ENCODE peak calls at places on chromosomes 1 and 21, in four cellular contexts. C is fibroblast of lung, S is adrenal gland, M is neural progenitor cell. G is an unnamed sample. For H3K36me3, the result is how much of the 10 kb centered on the place peaks cover.

GRCh38 chr1:47481936-47482335 is 44.1 kb downstream of the FOXD2 start:
- DNase-seq in C (no peak), S (no peak), M (no peak), G (no peak)

GRCh38 chr1:64878931-64879710 is 87.2 kb downstream of the JAK1 start:
- DNase-seq in C (no peak), S (no peak), M (no peak), G (no peak)

GRCh38 chr1:110192541-110192940 is 17.6 kb upstream of the KCNC4 start:
- DNase-seq in C (no peak), S (no peak), M (no peak), G (no peak)

GRCh38 chr21:33011462-33011861 is 14.3 kb upstream of the OLIG2 start:
- DNase-seq in C (peak), S (peak), M (no peak), G (no peak)

GRCh38 chr1:192545781-192546521 is 29.6 kb upstream of the RGS1 start:
- DNase-seq in C (no peak), S (no peak), M (no peak), G (no peak)

GRCh38 chr1:25973610-25974355 is 24.1 kb downstream of the PAFAH2 start:
- DNase-seq in C (no peak), S (no peak), M (no peak), G (no peak)

GRCh38 chr1:27418326-27418761 is 25.9 kb downstream of the GPR3 start:
- DNase-seq in C (peak), S (peak), M (no peak), G (no peak)

GRCh38 chr21:8990326-8991087 is 1530.9 kb upstream of the TPTE start:
- DNase-seq in C (no peak), S (no peak), M (no peak), G (no peak)

GRCh38 chr1:240230821-240231220 is 139.1 kb downstream of the FMN2 start:
- DNase-seq in C (no peak), S (no peak), M (no peak), G (no peak)

GRCh38 chr1:207032528-207033017 is at the start of gene C1orf116:
- DNase-seq in C (no peak), S (no peak), M (peak), G (peak)

GRCh38 chr1:39745016-39745670 is 6.5 kb downstream of the PPIE start:
- DNase-seq in C (no peak), S (no peak), M (no peak), G (no peak)

GRCh38 chr1:6519935-6520621 is 28.6 kb upstream of the PLEKHG5 start:
- DNase-seq in C (peak), S (peak), M (peak), G (no peak)

GRCh38 chr1:227223407-227223806 is 94.9 kb downstream of the CDC42BPA start:
- DNase-seq in C (no peak), S (no peak), M (no peak), G (no peak)

GRCh38 chr21:21714396-21714795 is 716.2 kb downstream of the NCAM2 start:
- DNase-seq in C (peak), S (no peak), M (no peak), G (no peak)

GRCh38 chr1:40645110-40645680 is 20.3 kb downstream of the RIMS3 start:
- DNase-seq in C (no peak), S (no peak), M (no peak), G (no peak)

GRCh38 chr1:22447581-22448215 is 4.0 kb upstream of the ZBTB40 start:
- DNase-seq in C (peak), S (peak), M (no peak), G (no peak)

GRCh38 chr1:247407180-247407616 is 8.8 kb upstream of the NLRP3 start:
- DNase-seq in C (no peak), S (no peak), M (no peak), G (peak)

GRCh38 chr1:14955402-14955801 is 198.1 kb upstream of the TMEM51 start:
- DNase-seq in C (no peak), S (no peak), M (no peak), G (no peak)

GRCh38 chr1:40383095-40383487 is 9.6 kb downstream of the SMAP2 start:
- DNase-seq in C (no peak), S (no peak), M (peak), G (no peak)

GRCh38 chr1:172320723-172321122 is 99.8 kb upstream of the C1orf105 start:
- DNase-seq in C (peak), S (no peak), M (no peak), G (no peak)

GRCh38 chr1:8423702-8424538 is 106.0 kb downstream of the SLC45A1 start:
- DNase-seq in C (peak), S (peak), M (peak), G (peak)

GRCh38 chr1:17060129-17060868 is 6.5 kb upstream of the SDHB start:
- DNase-seq in C (no peak), S (no peak), M (no peak), G (no peak)

GRCh38 chr1:25183126-25183980 is 48.9 kb downstream of the SYF2 start:
- DNase-seq in C (no peak), S (no peak), M (no peak), G (no peak)

GRCh38 chr1:47189844-47190562 is at the start of gene PDZK1IP1:
- DNase-seq in C (peak), S (peak), M (peak), G (peak)

GRCh38 chr21:36603221-36603620 is 95.7 kb upstream of the SIM2 start:
- DNase-seq in C (no peak), S (no peak), M (no peak), G (no peak)

GRCh38 chr21:41648591-41649031 is 118.2 kb downstream of the RIPK4 start:
- DNase-seq in C (peak), S (no peak), M (no peak), G (no peak)

GRCh38 chr1:179883739-179884138 is 1.7 kb downstream of the TOR1AIP1 start:
- DNase-seq in C (no peak), S (no peak), M (peak), G (peak)

GRCh38 chr21:31255036-31255435 is 89.0 kb downstream of the TIAM1 start:
- DNase-seq in C (no peak), S (no peak), M (no peak), G (no peak)

GRCh38 chr1:26025517-26025916 is 3.9 kb downstream of the EXTL1 start:
- DNase-seq in C (no peak), S (no peak), M (no peak), G (no peak)

GRCh38 chr1:203519053-203519770 is 25.3 kb downstream of the OPTC start:
- DNase-seq in C (no peak), S (no peak), M (no peak), G (peak)

GRCh38 chr1:66876664-66877063 is 48.0 kb downstream of the DNAI4 start:
- DNase-seq in C (no peak), S (no peak), M (no peak), G (no peak)

GRCh38 chr1:163668472-163668871 is 346.7 kb downstream of the NUF2 start:
- DNase-seq in C (peak), S (no peak), M (no peak), G (no peak)

GRCh38 chr1:163673756-163674155 is 352.0 kb downstream of the NUF2 start:
- DNase-seq in C (peak), S (peak), M (no peak), G (no peak)

GRCh38 chr1:163670980-163671757 is 349.4 kb downstream of the NUF2 start:
- DNase-seq in C (no peak), S (no peak), M (no peak), G (no peak)

GRCh38 chr1:163673076-163673475 is 351.3 kb downstream of the NUF2 start:
- DNase-seq in C (no peak), S (no peak), M (no peak), G (no peak)
- H3K27ac ChIP-seq in C (no peak), S (no peak), M (no peak), G (no peak)

GRCh38 chr21:42905195-42905594 is 12.1 kb downstream of the NDUFV3 start:
- DNase-seq in C (no peak), S (no peak), M (no peak), G (no peak)
- H3K36me3 ChIP-seq in C (under half), S (under half), M (under half), G (under half)

DNA sequence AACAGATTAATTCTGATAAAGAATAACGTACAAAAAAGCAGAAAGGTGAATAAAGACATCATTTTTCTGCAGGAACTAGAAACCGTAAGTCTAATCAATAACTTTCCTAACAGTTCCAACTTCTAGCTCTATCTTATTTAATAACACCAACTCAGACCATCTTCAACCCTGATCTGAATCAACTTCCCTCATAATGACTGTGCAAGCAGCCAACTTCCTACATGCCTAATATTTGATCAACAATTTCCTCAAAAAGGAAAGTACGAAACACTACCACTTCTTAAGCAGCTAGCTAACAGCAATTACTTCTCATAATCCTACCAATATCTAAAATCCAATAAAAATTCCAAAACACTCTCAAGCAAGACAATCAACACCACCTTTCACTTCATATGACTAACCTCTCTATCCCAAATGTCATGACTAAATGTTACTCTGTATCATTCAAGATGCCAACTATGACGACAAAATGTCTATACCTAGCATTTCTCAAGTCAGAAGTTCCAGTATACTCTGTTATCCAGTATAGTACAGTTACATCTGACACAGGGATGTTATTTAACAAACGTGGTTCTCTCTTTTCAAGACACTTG is 1.7 kb downstream of the COP1 start:
- DNase-seq in C (peak), S (no peak), M (no peak), G (peak)
- H3K27ac ChIP-seq in C (peak), S (no peak), M (no peak), G (peak)

GRCh38 chr1:54866801-54867716 is 19.9 kb downstream of the DHCR24 start:
- DNase-seq in C (no peak), S (peak), M (no peak), G (peak)
- H3K36me3 ChIP-seq in C (under half), S (under half), M (under half), G (under half)

DNA sequence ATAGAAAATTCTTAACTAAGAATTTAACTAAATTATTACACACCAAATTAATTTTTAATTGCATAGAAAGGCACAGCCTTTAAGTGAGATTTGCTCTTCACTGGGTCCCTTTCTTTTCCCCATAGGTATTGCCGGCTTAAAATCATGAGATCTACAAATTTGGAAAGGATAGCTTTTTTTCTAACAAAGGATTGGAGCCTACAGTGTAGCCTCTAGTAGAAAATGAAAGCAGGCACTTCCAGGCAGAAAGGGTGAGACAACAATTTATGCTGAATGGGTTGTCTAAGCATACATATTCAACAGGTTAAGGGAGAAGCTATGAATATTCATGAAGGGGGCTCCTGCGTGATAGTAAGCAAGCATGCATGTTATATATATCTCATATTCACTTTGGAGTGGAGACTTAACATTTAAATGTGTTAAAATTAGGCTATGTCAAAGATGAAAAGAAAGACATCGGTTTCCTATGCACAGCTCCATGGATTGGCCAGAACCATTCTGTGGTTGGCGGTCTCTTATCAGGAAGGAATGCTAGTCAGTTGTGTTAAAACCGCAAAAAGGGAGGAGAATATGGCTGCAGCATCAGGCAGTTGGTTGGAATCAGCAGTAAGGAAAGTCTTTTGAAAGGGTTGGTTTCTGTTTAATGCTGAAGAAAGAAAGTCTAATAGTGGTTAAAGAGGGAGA is 66.0 kb downstream of the VCAM1 start:
- DNase-seq in C (peak), S (no peak), M (no peak), G (no peak)
- H3K27ac ChIP-seq in C (no peak), S (no peak), M (no peak), G (no peak)

DNA sequence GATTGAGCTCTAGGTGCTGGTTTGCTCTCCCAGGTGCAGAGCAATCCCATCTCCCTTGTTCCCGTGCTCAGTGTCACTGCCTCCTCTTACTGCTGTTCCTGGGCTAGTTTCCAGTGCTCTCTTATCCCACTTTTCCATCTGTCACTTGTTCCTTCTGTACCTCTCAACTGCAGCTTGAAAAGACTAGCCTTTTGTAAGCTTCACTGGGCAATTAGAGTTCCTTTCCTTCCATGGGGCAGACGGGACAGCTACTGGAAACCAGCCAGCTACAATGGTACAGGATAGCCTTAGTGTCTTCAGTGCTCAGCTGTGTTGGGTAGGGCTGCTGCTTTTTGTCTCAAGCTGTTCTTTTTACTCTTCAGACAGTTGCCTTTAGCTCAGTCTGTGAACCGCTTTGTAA is 31.6 kb downstream of the AGT start:
- DNase-seq in C (no peak), S (peak), M (no peak), G (no peak)
- H3K36me3 ChIP-seq in C (under half), S (under half), M (under half), G (under half)

GRCh38 chr1:41738010-41738409 is 180.7 kb downstream of the HIVEP3 start:
- DNase-seq in C (no peak), S (no peak), M (no peak), G (no peak)

GRCh38 chr1:41739061-41739955 is 179.4 kb downstream of the HIVEP3 start:
- DNase-seq in C (peak), S (peak), M (no peak), G (no peak)

GRCh38 chr1:41740058-41740457 is 178.7 kb downstream of the HIVEP3 start:
- DNase-seq in C (no peak), S (no peak), M (no peak), G (no peak)

GRCh38 chr1:41740630-41741239 is 178.0 kb downstream of the HIVEP3 start:
- DNase-seq in C (no peak), S (no peak), M (no peak), G (no peak)

DNA sequence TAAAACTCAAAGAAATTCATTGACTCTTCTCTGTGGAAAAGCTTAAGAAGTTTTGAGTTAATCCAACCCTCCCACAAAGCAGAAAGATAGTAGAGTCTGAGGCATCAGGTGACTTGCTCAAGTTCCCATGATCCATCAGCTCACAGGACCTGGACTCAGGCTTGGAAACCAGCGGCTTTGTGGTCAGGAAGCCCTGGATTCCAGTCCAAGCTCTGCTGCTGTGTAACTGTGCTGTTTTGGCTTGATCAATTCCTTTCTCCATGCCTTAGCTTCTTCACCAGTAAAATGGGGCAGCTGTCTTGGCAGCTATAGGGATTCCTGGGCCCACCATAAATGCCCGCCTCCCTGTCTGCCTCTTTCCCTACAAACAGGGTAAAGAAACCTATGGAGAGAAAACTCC is 180.2 kb downstream of the HIVEP3 start:
- DNase-seq in C (no peak), S (no peak), M (no peak), G (no peak)
- H3K27ac ChIP-seq in C (peak), S (peak), M (no peak), G (peak)

DNA sequence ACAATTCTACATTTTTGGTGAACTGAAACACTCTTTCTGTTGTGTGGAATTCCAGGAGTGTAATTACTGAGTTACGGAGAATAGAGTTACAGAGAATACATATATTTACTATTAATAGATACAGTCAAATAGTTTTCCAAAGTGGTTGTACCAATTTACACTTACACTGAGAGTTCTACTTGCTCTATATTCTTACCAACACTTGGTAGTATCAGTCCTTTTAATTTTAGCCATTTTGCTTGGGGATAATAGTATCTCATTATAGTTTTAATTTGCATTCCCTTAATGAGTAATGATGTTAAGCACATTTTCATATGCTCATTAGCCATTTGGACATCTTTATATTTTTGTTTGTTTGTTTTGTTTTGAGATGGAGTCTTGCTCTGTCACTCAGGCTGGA is 28.9 kb downstream of the AGO4 start:
- DNase-seq in C (no peak), S (no peak), M (no peak), G (no peak)
- H3K36me3 ChIP-seq in C (under half), S (under half), M (under half), G (under half)

GRCh38 chr1:153727463-153728304 is at the start of gene INTS3:
- DNase-seq in C (peak), S (peak), M (peak), G (peak)
- H3K27ac ChIP-seq in C (peak), S (peak), M (peak), G (peak)